ENCODE peak calls at places on chromosome 10, in six cellular contexts. D is NCI-H1092; N is NCI-H1105; A is DMS 273 treated with DMSO at 0.1 percent for 48 hours; S is neural crest cell; R is stimulated activated CD4-positive, alpha-beta T cell treated with anti-CD3 and anti-CD28 coated beads, Interleukin-12 subunit alpha, Interleukin-12 subunit beta, amount 100 ng/mL, for 48 hours. C is an unnamed sample.
A peak's percentile ranks its signal among the peaks of the same experiment; 100 is the strongest.

GRCh38 chr10:93313798-93314197 is 168.3 kb downstream of the MYOF start:
- DNase-seq in D (no peak), N (no peak), A (no peak), S (no peak), R (no peak), C (no peak)

GRCh38 chr10:21534611-21535493 is 820 bp downstream of the MLLT10 start:
- DNase-seq in D (peak; percentile 36), N (no peak), A (no peak), S (peak; percentile 43), R (no peak), C (peak; percentile 37)

GRCh38 chr10:79096514-79096913 is 27.7 kb downstream of the ZMIZ1 start:
- DNase-seq in D (no peak), N (no peak), A (no peak), S (no peak), R (no peak), C (no peak)

GRCh38 chr10:18505719-18506118 is 145.7 kb downstream of the NSUN6 start:
- DNase-seq in D (no peak), N (no peak), A (no peak), S (no peak), R (no peak), C (no peak)

GRCh38 chr10:88540355-88540754 is 42.8 kb downstream of the RNLS start:
- DNase-seq in D (no peak), N (no peak), A (no peak), S (no peak), R (no peak), C (no peak)

GRCh38 chr10:58608826-58609225 is 96.2 kb downstream of the BICC1 start:
- DNase-seq in D (no peak), N (no peak), A (no peak), S (no peak), R (no peak), C (no peak)

GRCh38 chr10:104711167-104711765 is 70.2 kb downstream of the SORCS3 start:
- DNase-seq in D (no peak), N (no peak), A (no peak), S (no peak), R (no peak), C (peak; percentile 77)

GRCh38 chr10:61744469-61744868 is 81.7 kb downstream of the CABCOCO1 start:
- DNase-seq in D (no peak), N (no peak), A (no peak), S (no peak), R (no peak), C (no peak)

GRCh38 chr10:119772347-119772746 is 46.5 kb downstream of the INPP5F start:
- DNase-seq in D (no peak), N (no peak), A (no peak), S (no peak), R (no peak), C (no peak)

GRCh38 chr10:78301891-78302738 is 268.5 kb downstream of the RPS24 start:
- DNase-seq in D (no peak), N (no peak), A (no peak), S (no peak), R (no peak), C (peak; percentile 55)

GRCh38 chr10:122768033-122768745 is 68.5 kb upstream of the C10orf120 start:
- DNase-seq in D (no peak), N (no peak), A (no peak), S (no peak), R (no peak), C (no peak)

GRCh38 chr10:91077549-91078017 is 142.9 kb upstream of the PCGF5 start:
- DNase-seq in D (peak; percentile 59), N (peak; percentile 67), A (no peak), S (no peak), R (no peak), C (no peak)

GRCh38 chr10:78972160-78972946 is 96.4 kb upstream of the ZMIZ1 start:
- DNase-seq in D (no peak), N (no peak), A (no peak), S (peak; percentile 50), R (no peak), C (peak; percentile 49)

GRCh38 chr10:78559514-78560392 is 509.0 kb upstream of the ZMIZ1 start:
- DNase-seq in D (peak; percentile 84), N (no peak), A (no peak), S (no peak), R (no peak), C (no peak)

GRCh38 chr10:89478085-89478738 is 57.2 kb downstream of the SLC16A12 start:
- DNase-seq in D (no peak), N (no peak), A (no peak), S (no peak), R (no peak), C (no peak)

GRCh38 chr10:59562126-59562525 is 147.5 kb downstream of the SLC16A9 start:
- DNase-seq in D (no peak), N (no peak), A (no peak), S (no peak), R (no peak), C (no peak)

GRCh38 chr10:72186213-72186612 is 29.6 kb upstream of the ANAPC16 start:
- DNase-seq in D (no peak), N (no peak), A (no peak), S (no peak), R (no peak), C (no peak)

GRCh38 chr10:49357895-49358294 is 38.0 kb downstream of the DRGX start:
- DNase-seq in D (no peak), N (no peak), A (no peak), S (no peak), R (no peak), C (no peak)

GRCh38 chr10:78830062-78830974 is 238.4 kb upstream of the ZMIZ1 start:
- DNase-seq in D (no peak), N (no peak), A (no peak), S (no peak), R (no peak), C (no peak)

GRCh38 chr10:50574305-50574704 is 49.5 kb downstream of the SGMS1 start:
- DNase-seq in D (no peak), N (no peak), A (no peak), S (no peak), R (no peak), C (no peak)

GRCh38 chr10:3409928-3410327 is 237.3 kb upstream of the PITRM1 start:
- DNase-seq in D (no peak), N (no peak), A (no peak), S (no peak), R (no peak), C (no peak)

GRCh38 chr10:114754445-114755320 is 66.9 kb upstream of the FHIP2A start:
- DNase-seq in D (no peak), N (no peak), A (no peak), S (no peak), R (no peak), C (no peak)

GRCh38 chr10:49310460-49310859 is 11.5 kb downstream of the C10orf71 start:
- DNase-seq in D (no peak), N (no peak), A (no peak), S (no peak), R (no peak), C (no peak)

GRCh38 chr10:58299580-58299979 is 30.6 kb downstream of the CISD1 start:
- DNase-seq in D (peak; percentile 9), N (peak; percentile 23), A (no peak), S (peak; percentile 54), R (peak; percentile 23), C (peak; percentile 66)

GRCh38 chr10:52258791-52259427 is 55.2 kb upstream of the DKK1 start:
- DNase-seq in D (no peak), N (no peak), A (no peak), S (no peak), R (no peak), C (no peak)

GRCh38 chr10:124604214-124605000 is 139.8 kb downstream of the FAM53B start:
- DNase-seq in D (peak; percentile 23), N (no peak), A (no peak), S (no peak), R (no peak), C (no peak)

GRCh38 chr10:1121311-1121970 is 65.3 kb downstream of the WDR37 start:
- DNase-seq in D (no peak), N (no peak), A (no peak), S (no peak), R (no peak), C (no peak)

GRCh38 chr10:784759-785538 is 95.5 kb upstream of the DIP2C start:
- DNase-seq in D (no peak), N (peak; percentile 35), A (no peak), S (peak; percentile 39), R (peak; percentile 63), C (peak; percentile 60)

GRCh38 chr10:28217848-28218247 is 85.0 kb downstream of the MPP7 start:
- DNase-seq in D (no peak), N (no peak), A (no peak), S (no peak), R (no peak), C (no peak)

GRCh38 chr10:48938990-48939536 is 577 bp downstream of the LRRC18 start:
- DNase-seq in D (no peak), N (no peak), A (no peak), S (no peak), R (no peak), C (no peak)

GRCh38 chr10:124306922-124307371 is 111.8 kb downstream of the OAT start:
- DNase-seq in D (no peak), N (no peak), A (no peak), S (no peak), R (no peak), C (no peak)

GRCh38 chr10:117262296-117263293 is 21.7 kb downstream of the SLC18A2 start:
- DNase-seq in D (no peak), N (no peak), A (no peak), S (no peak), R (no peak), C (no peak)